ENCODE peak calls at places on chromosomes 13 and 19, in five cellular contexts. X is GM23248, M is kidney, B is mammary epithelial cell, N is thoracic aorta. F is an unnamed sample.

GRCh38 chr19:28293685-28294084 is 919.3 kb downstream of the UQCRFS1 start:
- DNase-seq in X (no peak), M (no peak), B (no peak), N (no peak), F (no peak)

GRCh38 chr13:112943309-112944125 is 25.5 kb upstream of the MCF2L start:
- DNase-seq in X (peak), M (peak), B (peak), N (no peak), F (no peak)

GRCh38 chr13:32040689-32041088 is 9.1 kb downstream of the FRY start:
- DNase-seq in X (no peak), M (no peak), B (no peak), N (no peak), F (no peak)

GRCh38 chr13:30585748-30586262 is 31.9 kb upstream of the USPL1 start:
- DNase-seq in X (peak), M (no peak), B (no peak), N (no peak), F (no peak)

GRCh38 chr19:10762656-10763055 is 44.8 kb downstream of the DNM2 start:
- DNase-seq in X (no peak), M (peak), B (no peak), N (no peak), F (no peak)

GRCh38 chr19:47210689-47211316 is 20.2 kb downstream of the BBC3 start:
- DNase-seq in X (peak), M (no peak), B (peak), N (peak), F (peak)

GRCh38 chr19:40549007-40549708 is 27.5 kb upstream of the SHKBP1 start:
- DNase-seq in X (peak), M (peak), B (peak), N (no peak), F (peak)

GRCh38 chr13:113579686-113580085 is 4.9 kb upstream of the TFDP1 start:
- DNase-seq in X (no peak), M (peak), B (no peak), N (no peak), F (no peak)

GRCh38 chr19:46654621-46655152 is 6.3 kb downstream of the DACT3 start:
- DNase-seq in X (no peak), M (no peak), B (no peak), N (no peak), F (no peak)

GRCh38 chr13:98171806-98172569 is 5.1 kb downstream of the RNF113B start:
- DNase-seq in X (peak), M (peak), B (no peak), N (no peak), F (peak)

GRCh38 chr13:23509781-23510543 is 60.2 kb upstream of the TNFRSF19 start:
- DNase-seq in X (peak), M (no peak), B (peak), N (no peak), F (no peak)

GRCh38 chr13:30581582-30581981 is 36.1 kb upstream of the USPL1 start:
- DNase-seq in X (peak), M (no peak), B (no peak), N (no peak), F (no peak)

GRCh38 chr19:4369888-4370260 is 26.5 kb downstream of the MPND start:
- DNase-seq in X (no peak), M (peak), B (peak), N (no peak), F (no peak)

GRCh38 chr19:19304186-19304975 is 15.9 kb downstream of the SUGP1 start:
- DNase-seq in X (no peak), M (no peak), B (no peak), N (no peak), F (no peak)

GRCh38 chr19:41307090-41307875 is 2.7 kb upstream of the CCDC97 start:
- DNase-seq in X (no peak), M (no peak), B (no peak), N (no peak), F (no peak)

GRCh38 chr13:108069521-108070210 is 145.7 kb downstream of the LIG4 start:
- DNase-seq in X (no peak), M (no peak), B (no peak), N (no peak), F (no peak)

GRCh38 chr19:33273881-33274662 is 28.3 kb downstream of the CEBPA start:
- DNase-seq in X (peak), M (peak), B (peak), N (peak), F (peak)

GRCh38 chr13:30373727-30374126 is 48.6 kb upstream of the UBE2L5 start:
- DNase-seq in X (no peak), M (no peak), B (no peak), N (no peak), F (no peak)

GRCh38 chr13:111314852-111315251 is 5.6 kb upstream of the TEX29 start:
- DNase-seq in X (peak), M (no peak), B (no peak), N (no peak), F (no peak)

GRCh38 chr19:7295912-7296486 is 1.8 kb upstream of the INSR start:
- DNase-seq in X (no peak), M (peak), B (no peak), N (no peak), F (no peak)

GRCh38 chr19:5966215-5966614 is 11.7 kb downstream of the RANBP3 start:
- DNase-seq in X (peak), M (no peak), B (no peak), N (no peak), F (no peak)
- H3K27ac ChIP-seq in X (peak), M (peak), B (no peak), N (no peak), F (peak)

DNA sequence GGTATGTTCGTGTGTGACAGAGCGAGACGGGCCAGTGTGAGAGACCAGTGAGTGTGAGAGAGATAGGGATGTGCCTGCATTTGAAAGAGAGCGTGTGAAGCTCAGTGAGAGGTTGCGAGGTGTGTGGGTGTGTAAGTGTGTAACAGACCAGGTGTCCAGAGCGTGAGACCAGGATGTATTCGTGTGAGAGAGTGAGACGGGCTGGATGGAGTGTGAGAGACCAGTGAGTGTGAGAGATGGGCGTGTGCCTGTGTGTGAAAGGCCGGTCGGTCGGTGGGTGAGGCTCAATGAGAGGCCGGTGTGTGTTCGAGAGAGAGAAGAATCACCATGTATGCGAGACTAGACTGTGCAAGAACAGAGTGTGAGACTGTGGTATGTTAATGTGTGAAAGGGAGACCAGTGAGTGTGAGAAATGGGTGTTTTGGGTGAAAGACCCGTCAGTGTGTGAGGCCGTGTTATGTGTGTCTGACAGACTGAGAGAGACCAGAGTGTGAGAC is 675 bp downstream of the ZNF471 start:
- DNase-seq in X (no peak), M (peak), B (no peak), N (no peak), F (no peak)
- H3K4me3 ChIP-seq in X (peak), M (peak), B (peak), N (peak), F (peak)

GRCh38 chr19:49194408-49194807 is 36.8 kb downstream of the TRPM4 start:
- DNase-seq in X (no peak), M (no peak), B (no peak), N (no peak), F (no peak)

GRCh38 chr19:49193822-49194394 is 36.3 kb downstream of the TRPM4 start:
- DNase-seq in X (no peak), M (no peak), B (no peak), N (no peak), F (no peak)

GRCh38 chr19:49200238-49200862 is 42.8 kb downstream of the TRPM4 start:
- DNase-seq in X (peak), M (no peak), B (no peak), N (no peak), F (no peak)

GRCh38 chr19:49201042-49201441 is 43.5 kb downstream of the TRPM4 start:
- DNase-seq in X (no peak), M (no peak), B (no peak), N (no peak), F (no peak)

DNA sequence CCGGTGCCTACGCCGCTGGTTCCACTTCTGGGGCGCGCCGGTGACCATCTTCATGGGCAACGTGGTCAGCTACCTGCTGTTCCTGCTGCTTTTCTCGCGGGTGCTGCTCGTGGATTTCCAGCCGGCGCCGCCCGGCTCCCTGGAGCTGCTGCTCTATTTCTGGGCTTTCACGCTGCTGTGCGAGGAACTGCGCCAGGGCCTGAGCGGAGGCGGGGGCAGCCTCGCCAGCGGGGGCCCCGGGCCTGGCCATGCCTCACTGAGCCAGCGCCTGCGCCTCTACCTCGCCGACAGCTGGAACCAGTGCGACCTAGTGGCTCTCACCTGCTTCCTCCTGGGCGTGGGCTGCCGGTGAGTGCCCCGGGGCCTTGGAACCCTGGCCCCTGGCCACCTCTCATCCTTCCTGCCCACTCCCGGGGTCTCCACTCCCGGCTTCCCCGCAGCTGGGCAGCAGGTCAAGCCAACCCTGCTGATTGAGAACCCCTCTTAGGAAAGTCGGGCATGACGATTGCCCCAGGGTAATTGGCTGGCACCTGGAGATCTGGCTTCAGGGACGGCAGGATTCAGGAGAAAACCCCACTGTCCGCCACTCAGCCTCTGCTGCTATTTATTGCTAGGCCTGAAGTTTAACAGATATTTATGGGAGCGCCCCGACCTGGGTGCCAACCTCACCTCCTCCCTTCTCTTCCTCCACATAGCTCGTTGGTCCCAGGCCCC is 39.1 kb downstream of the TRPM4 start:
- DNase-seq in X (no peak), M (peak), B (no peak), N (no peak), F (no peak)
- H3K27ac ChIP-seq in X (no peak), M (no peak), B (no peak), N (peak), F (no peak)

DNA sequence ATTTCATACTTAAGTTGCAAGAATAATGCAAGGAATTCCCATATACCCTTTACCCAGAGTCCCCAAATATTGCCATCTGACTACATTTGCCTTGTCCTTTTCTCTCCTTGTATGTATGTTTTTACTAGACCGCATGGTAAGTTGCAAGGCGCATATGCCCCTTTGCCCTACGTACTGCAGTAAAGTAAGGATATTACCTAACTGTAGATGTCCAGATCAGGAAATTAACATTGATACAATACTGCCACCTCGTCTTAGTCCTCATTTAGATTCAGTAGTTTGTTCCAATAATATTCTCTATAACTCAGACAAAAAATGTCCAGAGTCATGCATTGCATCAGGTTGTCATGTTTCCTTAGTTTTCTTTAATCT is 9.3 kb downstream of the SAFB start:
- DNase-seq in X (no peak), M (no peak), B (no peak), N (no peak), F (no peak)
- H3K4me3 ChIP-seq in X (no peak), M (no peak), B (no peak), N (peak), F (no peak)

GRCh38 chr13:34701919-34702318 is 240.2 kb upstream of the NBEA start:
- DNase-seq in X (no peak), M (no peak), B (no peak), N (no peak), F (no peak)

GRCh38 chr13:34696741-34697140 is 245.3 kb upstream of the NBEA start:
- DNase-seq in X (no peak), M (no peak), B (no peak), N (no peak), F (no peak)

GRCh38 chr13:34696296-34696695 is 245.8 kb upstream of the NBEA start:
- DNase-seq in X (no peak), M (no peak), B (no peak), N (no peak), F (no peak)

GRCh38 chr13:34700155-34700554 is 241.9 kb upstream of the NBEA start:
- DNase-seq in X (no peak), M (no peak), B (no peak), N (no peak), F (no peak)

DNA sequence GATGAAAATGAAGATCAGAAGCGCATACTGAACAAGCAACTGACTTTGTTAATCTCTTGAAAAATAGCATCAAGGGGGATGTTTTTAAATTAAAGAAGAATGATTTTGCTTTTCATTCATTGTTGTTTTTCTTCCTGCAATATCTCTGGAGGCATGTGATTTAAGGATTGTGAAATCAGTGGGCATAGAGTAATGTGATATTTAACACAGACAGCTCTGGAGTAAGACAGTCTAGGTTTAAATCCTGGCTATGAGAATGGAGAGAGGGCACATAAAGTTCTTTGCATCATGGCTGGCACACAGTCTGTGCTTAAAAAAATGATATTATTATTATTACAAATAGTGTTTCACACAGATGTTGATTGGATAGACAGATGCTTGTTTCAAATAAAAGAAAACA is 243.1 kb upstream of the NBEA start:
- DNase-seq in X (peak), M (no peak), B (no peak), N (no peak), F (no peak)
- H3K27ac ChIP-seq in X (no peak), M (no peak), B (no peak), N (no peak), F (no peak)

DNA sequence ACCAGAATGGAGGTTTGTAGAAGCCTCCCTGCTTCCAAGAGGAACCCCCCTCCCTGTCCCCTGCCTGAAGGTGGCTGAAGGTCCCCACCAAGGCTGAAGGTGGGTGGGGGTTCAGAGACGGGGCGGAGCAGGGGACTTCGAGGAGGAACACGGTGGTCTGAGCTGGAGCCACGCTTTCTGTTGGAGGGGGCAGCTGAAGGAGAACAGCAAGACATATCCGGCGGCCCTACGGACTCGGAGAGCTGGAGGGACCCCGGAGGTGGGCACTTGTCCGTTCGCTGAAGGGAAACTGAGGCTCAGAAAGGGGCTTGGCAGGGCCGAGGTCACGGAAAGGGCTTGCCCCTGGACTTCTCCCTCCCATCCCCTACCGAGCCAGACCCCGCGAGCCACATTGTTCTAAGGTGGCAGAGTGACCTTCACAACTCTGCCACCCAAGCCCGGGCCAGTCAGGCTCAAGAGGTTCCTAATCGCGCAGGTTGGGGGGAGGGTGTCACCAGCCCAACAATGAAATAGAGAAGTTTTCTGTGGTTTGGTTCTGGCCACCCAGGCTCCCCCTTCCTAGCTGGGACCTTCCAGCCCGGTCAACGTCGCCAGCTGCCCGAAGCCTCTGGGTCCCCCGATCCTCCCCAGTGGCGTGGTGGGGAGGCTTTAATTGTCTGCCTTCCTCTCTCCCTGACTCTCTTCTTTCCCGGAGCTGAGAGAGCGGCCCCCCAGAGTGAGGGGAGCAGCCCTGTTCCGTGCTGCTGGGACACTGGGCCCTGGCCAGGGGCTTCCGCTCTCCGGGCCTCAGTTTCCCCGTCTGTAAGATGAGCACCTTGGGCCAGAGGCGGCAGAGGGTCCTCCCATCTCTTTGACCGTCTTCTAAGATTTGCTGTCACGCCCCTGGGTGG is 15.5 kb upstream of the KCNN1 start:
- DNase-seq in X (no peak), M (no peak), B (no peak), N (no peak), F (no peak)
- H3K4me3 ChIP-seq in X (no peak), M (no peak), B (no peak), N (peak), F (no peak)

DNA sequence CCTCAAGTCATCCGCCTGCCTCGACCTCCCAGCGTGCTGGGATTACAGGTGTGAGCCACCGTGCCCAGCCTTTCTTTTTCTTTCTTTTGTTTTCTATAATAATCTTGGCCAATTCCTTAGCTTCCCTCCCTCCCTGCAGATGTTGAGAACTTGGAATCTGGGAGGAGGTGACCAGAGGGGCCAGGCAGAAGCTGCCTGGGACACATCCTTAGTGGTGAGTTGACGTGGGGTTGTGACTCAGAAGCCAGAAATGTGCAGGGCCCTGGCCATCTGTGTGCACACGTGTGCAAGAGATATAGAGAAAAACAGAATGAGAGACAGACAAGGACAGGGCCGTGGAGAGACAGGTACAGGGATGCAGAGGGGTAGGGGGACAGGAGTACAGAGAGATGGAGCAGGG is 154.3 kb downstream of the SIPA1L3 start:
- DNase-seq in X (peak), M (no peak), B (peak), N (no peak), F (no peak)
- H3K27ac ChIP-seq in X (peak), M (no peak), B (no peak), N (no peak), F (no peak)

DNA sequence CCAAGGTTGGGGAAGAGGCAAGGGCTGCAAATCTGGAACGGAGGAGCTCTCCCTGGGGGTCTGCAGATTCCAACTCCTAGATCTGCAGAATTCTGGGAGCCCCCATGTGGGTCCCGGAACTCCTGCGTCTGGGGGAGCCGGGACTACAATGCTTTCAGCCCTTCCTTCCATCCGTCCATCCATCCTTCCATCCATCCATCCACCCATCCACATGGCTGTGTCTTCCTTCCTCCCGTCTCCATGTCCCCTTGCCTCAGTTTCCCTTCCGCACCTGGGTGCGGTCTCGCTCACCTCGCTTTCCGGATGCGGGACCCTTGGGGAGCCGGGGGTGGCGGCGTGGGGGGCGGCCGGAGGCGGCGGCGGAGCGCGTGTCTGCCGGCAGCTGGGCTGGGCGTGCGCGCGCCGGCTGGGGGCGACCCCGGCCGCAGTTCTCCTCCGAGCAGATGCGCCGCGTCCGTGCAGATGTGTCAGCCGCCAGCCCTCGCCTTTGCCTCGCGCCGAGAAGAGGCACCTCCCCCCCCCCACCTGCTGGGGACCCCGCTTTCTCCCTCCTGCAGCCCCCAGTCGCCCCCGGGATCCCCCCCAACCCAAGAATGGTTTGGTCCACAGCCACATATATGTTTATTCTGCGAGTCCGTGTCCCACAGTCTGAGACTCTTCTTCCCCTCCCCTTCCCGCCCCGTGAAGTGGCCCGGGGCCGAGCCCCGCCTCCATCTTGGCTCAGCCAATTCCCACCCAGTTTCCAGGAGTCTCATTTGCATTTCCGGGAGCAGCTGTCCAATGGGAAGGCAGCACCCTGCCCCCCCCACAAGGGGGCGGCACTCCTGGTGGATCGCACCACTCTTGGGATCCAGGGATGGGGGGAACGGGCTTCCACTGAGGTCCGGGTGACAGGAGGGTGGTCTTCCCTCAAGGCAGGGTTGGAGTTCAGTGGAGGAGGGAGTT is 8.8 kb downstream of the ISOC2 start:
- DNase-seq in X (peak), M (peak), B (peak), N (no peak), F (peak)
- H3K4me3 ChIP-seq in X (no peak), M (no peak), B (no peak), N (no peak), F (no peak)